ENCODE peak calls at places on chromosomes 12 and 14, in four cellular contexts. One of them, this sample, is unnamed.

GRCh38 chr12:57528831-57529555 is 6.4 kb downstream of the MBD6 start:
- DNase-seq in astrocyte: no peak
- DNase-seq in SK-N-SH: no peak
- DNase-seq in GM23248: no peak
- DNase-seq in this sample: no peak

GRCh38 chr14:39219075-39219499 is 14.6 kb upstream of the MIA2 start:
- DNase-seq in astrocyte: peak; percentile 66
- DNase-seq in SK-N-SH: no peak
- DNase-seq in GM23248: peak; percentile 54
- DNase-seq in this sample: no peak

GRCh38 chr12:79844693-79845092 is 90.2 kb downstream of the PPP1R12A start:
- DNase-seq in SK-N-SH: no peak
- DNase-seq in GM23248: peak; percentile 68
- DNase-seq in astrocyte: peak; percentile 93
- DNase-seq in this sample: no peak

GRCh38 chr14:94342334-94342934 is 19.3 kb upstream of the SERPINA6 start:
- DNase-seq in astrocyte: peak; percentile 100
- DNase-seq in SK-N-SH: peak; percentile 19
- DNase-seq in GM23248: peak; percentile 100
- DNase-seq in this sample: peak; percentile 89

GRCh38 chr12:57135939-57136338 is 7.7 kb downstream of the LRP1 start:
- DNase-seq in SK-N-SH: peak; percentile 78
- DNase-seq in GM23248: peak; percentile 77
- DNase-seq in astrocyte: no peak
- DNase-seq in this sample: peak; percentile 94

GRCh38 chr14:99273724-99274345 is 1.8 kb upstream of the BCL11B start:
- DNase-seq in GM23248: peak; percentile 15
- DNase-seq in SK-N-SH: no peak
- DNase-seq in astrocyte: no peak
- DNase-seq in this sample: no peak

GRCh38 chr12:88662093-88662492 is 81.8 kb upstream of the KITLG start:
- DNase-seq in GM23248: no peak
- DNase-seq in astrocyte: no peak
- DNase-seq in SK-N-SH: no peak
- DNase-seq in this sample: no peak

GRCh38 chr12:57519758-57520007 is 631 bp downstream of the DDIT3 start:
- DNase-seq in SK-N-SH: no peak
- DNase-seq in GM23248: no peak
- DNase-seq in astrocyte: no peak
- DNase-seq in this sample: no peak

GRCh38 chr12:131063427-131063826 is 109.7 kb downstream of the ADGRD1 start:
- DNase-seq in SK-N-SH: no peak
- DNase-seq in astrocyte: no peak
- DNase-seq in GM23248: no peak
- DNase-seq in this sample: no peak

GRCh38 chr14:103480595-103480994 is 42.0 kb downstream of the CKB start:
- DNase-seq in SK-N-SH: no peak
- DNase-seq in GM23248: no peak
- DNase-seq in astrocyte: no peak
- DNase-seq in this sample: no peak

GRCh38 chr12:128783129-128783574 is 40.6 kb downstream of the SLC15A4 start:
- DNase-seq in GM23248: peak; percentile 52
- DNase-seq in astrocyte: peak; percentile 14
- DNase-seq in SK-N-SH: no peak
- DNase-seq in this sample: no peak

GRCh38 chr14:78022059-78022458 is 148.1 kb upstream of the NRXN3 start:
- DNase-seq in GM23248: peak; percentile 78
- DNase-seq in astrocyte: peak; percentile 32
- DNase-seq in SK-N-SH: peak; percentile 67
- DNase-seq in this sample: no peak

GRCh38 chr14:54440454-54440853 is 720 bp downstream of the CNIH1 start:
- DNase-seq in SK-N-SH: no peak
- DNase-seq in GM23248: peak; percentile 39
- DNase-seq in astrocyte: no peak
- DNase-seq in this sample: no peak

GRCh38 chr14:74920281-74920680 is 2.8 kb downstream of the RPS6KL1 start:
- DNase-seq in GM23248: no peak
- DNase-seq in astrocyte: no peak
- DNase-seq in SK-N-SH: no peak
- DNase-seq in this sample: no peak

GRCh38 chr14:70052990-70053389 is 135.8 kb downstream of the SLC8A3 start:
- DNase-seq in SK-N-SH: no peak
- DNase-seq in astrocyte: no peak
- DNase-seq in GM23248: peak; percentile 56
- DNase-seq in this sample: no peak

GRCh38 chr14:58059121-58059520 is 92.9 kb downstream of the ARMH4 start:
- DNase-seq in SK-N-SH: no peak
- DNase-seq in GM23248: no peak
- DNase-seq in astrocyte: no peak
- DNase-seq in this sample: no peak

GRCh38 chr14:23028800-23029199 is 5.9 kb downstream of the PSMB5 start:
- DNase-seq in astrocyte: peak; percentile 36
- DNase-seq in SK-N-SH: no peak
- DNase-seq in GM23248: peak; percentile 39
- DNase-seq in this sample: no peak

GRCh38 chr12:124592481-124593160 is 25.2 kb upstream of the NCOR2 start:
- DNase-seq in GM23248: no peak
- DNase-seq in astrocyte: no peak
- DNase-seq in SK-N-SH: no peak
- DNase-seq in this sample: no peak

GRCh38 chr14:67583711-67584644 is 16.1 kb downstream of the PIGH start:
- DNase-seq in GM23248: peak; percentile 58
- DNase-seq in astrocyte: peak; percentile 20
- DNase-seq in SK-N-SH: peak; percentile 80
- DNase-seq in this sample: no peak

GRCh38 chr12:84069079-84069661 is 843.4 kb downstream of the SLC6A15 start:
- DNase-seq in GM23248: peak; percentile 30
- DNase-seq in astrocyte: no peak
- DNase-seq in SK-N-SH: peak; percentile 36
- DNase-seq in this sample: no peak

GRCh38 chr12:9349888-9350885 is 142.0 kb upstream of the PZP start:
- DNase-seq in GM23248: peak; percentile 48
- DNase-seq in astrocyte: peak; percentile 23
- DNase-seq in SK-N-SH: no peak
- DNase-seq in this sample: no peak

GRCh38 chr14:63205850-63206249 is 1.6 kb downstream of the RHOJ start:
- DNase-seq in GM23248: peak; percentile 14
- DNase-seq in SK-N-SH: no peak
- DNase-seq in astrocyte: peak; percentile 52
- DNase-seq in this sample: no peak

GRCh38 chr14:45068396-45068795 is 15.5 kb upstream of the PRPF39 start:
- DNase-seq in GM23248: no peak
- DNase-seq in astrocyte: peak; percentile 8
- DNase-seq in SK-N-SH: no peak
- DNase-seq in this sample: no peak

GRCh38 chr14:89870335-89870734 is 84.2 kb downstream of the EFCAB11 start:
- DNase-seq in astrocyte: peak; percentile 31
- DNase-seq in GM23248: no peak
- DNase-seq in SK-N-SH: no peak
- DNase-seq in this sample: no peak

GRCh38 chr14:29339491-29339890 is 572.9 kb downstream of the FOXG1 start:
- DNase-seq in GM23248: peak; percentile 36
- DNase-seq in astrocyte: peak; percentile 32
- DNase-seq in SK-N-SH: no peak
- DNase-seq in this sample: no peak

GRCh38 chr14:39097159-39097558 is 5.9 kb downstream of the SEC23A start:
- DNase-seq in SK-N-SH: no peak
- DNase-seq in GM23248: peak; percentile 70
- DNase-seq in astrocyte: peak; percentile 85
- DNase-seq in this sample: no peak

GRCh38 chr12:12336049-12336411 is 14.0 kb downstream of the MANSC1 start:
- DNase-seq in astrocyte: peak; percentile 78
- DNase-seq in GM23248: no peak
- DNase-seq in SK-N-SH: no peak
- DNase-seq in this sample: no peak

GRCh38 chr12:34214011-34214410 is 191.7 kb downstream of the ALG10 start:
- DNase-seq in SK-N-SH: no peak
- DNase-seq in GM23248: no peak
- DNase-seq in astrocyte: no peak
- DNase-seq in this sample: no peak

GRCh38 chr14:102055181-102055901 is 31.5 kb downstream of the HSP90AA1 start:
- DNase-seq in astrocyte: peak; percentile 86
- DNase-seq in SK-N-SH: no peak
- DNase-seq in GM23248: peak; percentile 80
- DNase-seq in this sample: peak; percentile 29

GRCh38 chr12:69534389-69534822 is 50.9 kb upstream of the CCT2 start:
- DNase-seq in SK-N-SH: no peak
- DNase-seq in astrocyte: peak; percentile 100
- DNase-seq in GM23248: peak; percentile 99
- DNase-seq in this sample: no peak

GRCh38 chr12:4781212-4781611 is 61.0 kb downstream of the GALNT8 start:
- DNase-seq in SK-N-SH: no peak
- DNase-seq in GM23248: no peak
- DNase-seq in astrocyte: no peak
- DNase-seq in this sample: no peak

GRCh38 chr12:119704065-119704747 is 36.3 kb downstream of the PRKAB1 start:
- DNase-seq in SK-N-SH: no peak
- DNase-seq in astrocyte: peak; percentile 18
- DNase-seq in GM23248: peak; percentile 66
- DNase-seq in this sample: peak; percentile 37

GRCh38 chr12:107649615-107650014 is 36.0 kb upstream of the PWP1 start:
- DNase-seq in GM23248: no peak
- DNase-seq in astrocyte: no peak
- DNase-seq in SK-N-SH: no peak
- DNase-seq in this sample: no peak

GRCh38 chr14:98623806-98624430 is 648.1 kb downstream of the BCL11B start:
- DNase-seq in astrocyte: peak; percentile 5
- DNase-seq in GM23248: no peak
- DNase-seq in SK-N-SH: no peak
- DNase-seq in this sample: no peak

GRCh38 chr12:68075416-68075815 is 84.1 kb downstream of the IFNG start:
- DNase-seq in GM23248: no peak
- DNase-seq in astrocyte: no peak
- DNase-seq in SK-N-SH: no peak
- DNase-seq in this sample: no peak

GRCh38 chr12:68081561-68081960 is 78.0 kb downstream of the IFNG start:
- DNase-seq in SK-N-SH: no peak
- DNase-seq in GM23248: no peak
- DNase-seq in astrocyte: no peak
- DNase-seq in this sample: no peak

GRCh38 chr12:68086019-68086603 is 73.4 kb downstream of the IFNG start:
- DNase-seq in GM23248: no peak
- DNase-seq in astrocyte: no peak
- DNase-seq in SK-N-SH: no peak
- DNase-seq in this sample: no peak

GRCh38 chr12:68078737-68079136 is 80.8 kb downstream of the IFNG start:
- DNase-seq in GM23248: no peak
- DNase-seq in astrocyte: no peak
- DNase-seq in SK-N-SH: no peak
- DNase-seq in this sample: no peak

GRCh38 chr12:68080577-68080976 is 79.0 kb downstream of the IFNG start:
- DNase-seq in GM23248: no peak
- DNase-seq in SK-N-SH: no peak
- DNase-seq in astrocyte: no peak
- DNase-seq in this sample: no peak
- H3K4me3 ChIP-seq in GM23248: no peak overlapping the region
- H3K4me3 ChIP-seq in SK-N-SH: no peak overlapping the region
- H3K4me3 ChIP-seq in astrocyte: no peak overlapping the region
- H3K4me3 ChIP-seq in this sample: no peak overlapping the region

GRCh38 chr12:132176920-132177551 is 32.8 kb downstream of the NOC4L start:
- DNase-seq in astrocyte: no peak
- DNase-seq in GM23248: no peak
- DNase-seq in SK-N-SH: no peak
- DNase-seq in this sample: peak; percentile 18

GRCh38 chr12:132174703-132175490 is 30.6 kb downstream of the NOC4L start:
- DNase-seq in GM23248: no peak
- DNase-seq in astrocyte: no peak
- DNase-seq in SK-N-SH: no peak
- DNase-seq in this sample: peak; percentile 54

GRCh38 chr12:132176358-132176919 is 32.2 kb downstream of the NOC4L start:
- DNase-seq in astrocyte: no peak
- DNase-seq in GM23248: no peak
- DNase-seq in SK-N-SH: no peak
- DNase-seq in this sample: peak; percentile 46

GRCh38 chr12:132174015-132174660 is 29.9 kb downstream of the NOC4L start:
- DNase-seq in SK-N-SH: no peak
- DNase-seq in astrocyte: no peak
- DNase-seq in GM23248: no peak
- DNase-seq in this sample: peak; percentile 48

GRCh38 chr12:132175496-132176357 is 31.5 kb downstream of the NOC4L start:
- DNase-seq in SK-N-SH: no peak
- DNase-seq in astrocyte: no peak
- DNase-seq in GM23248: no peak
- DNase-seq in this sample: peak; percentile 32
- H3K27me3 ChIP-seq in SK-N-SH: peaks cover 96% of the 10 kb centered on the region
- H3K27me3 ChIP-seq in astrocyte: peaks cover 23% of the 10 kb centered on the region
- H3K27me3 ChIP-seq in GM23248: peaks cover 23% of the 10 kb centered on the region
- H3K27me3 ChIP-seq in this sample: no peaks in the 10 kb centered on the region

GRCh38 chr12:110579889-110580253 is 3.2 kb downstream of the PPTC7 start:
- DNase-seq in GM23248: no peak
- DNase-seq in astrocyte: no peak
- DNase-seq in SK-N-SH: no peak
- DNase-seq in this sample: no peak
- H3K4me3 ChIP-seq in GM23248: no peak overlapping the region
- H3K4me3 ChIP-seq in astrocyte: no peak overlapping the region
- H3K4me3 ChIP-seq in SK-N-SH: no peak overlapping the region
- H3K4me3 ChIP-seq in this sample: no peak overlapping the region

DNA sequence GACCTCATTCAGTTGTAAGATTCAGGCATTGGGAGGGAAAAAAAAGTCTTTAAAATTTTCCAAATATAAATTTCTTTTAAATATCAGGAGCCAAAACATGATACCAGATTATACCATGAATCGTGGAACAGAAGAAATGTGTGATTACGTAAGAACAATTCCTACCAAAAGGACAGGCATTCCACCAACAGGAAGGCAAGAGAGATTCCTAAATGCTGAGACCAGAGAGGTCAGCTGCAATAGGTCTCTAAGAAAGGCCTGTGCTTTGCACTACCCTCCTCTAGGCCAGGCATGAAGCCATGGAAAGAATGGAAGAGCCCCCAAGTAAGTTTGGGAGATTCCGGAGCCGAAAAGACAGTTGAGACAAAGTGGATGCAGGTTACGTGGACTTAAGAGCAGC is 83.7 kb downstream of the PTGER2 start:
- DNase-seq in SK-N-SH: no peak
- DNase-seq in GM23248: no peak
- DNase-seq in astrocyte: no peak
- DNase-seq in this sample: no peak
- H3K27me3 ChIP-seq in SK-N-SH: no peaks in the 10 kb centered on the region
- H3K27me3 ChIP-seq in GM23248: no peaks in the 10 kb centered on the region
- H3K27me3 ChIP-seq in astrocyte: no peaks in the 10 kb centered on the region
- H3K27me3 ChIP-seq in this sample: no peaks in the 10 kb centered on the region

GRCh38 chr12:53053223-53054111 is 3.6 kb downstream of the TNS2 start:
- DNase-seq in astrocyte: no peak
- DNase-seq in SK-N-SH: no peak
- DNase-seq in GM23248: peak; percentile 63
- DNase-seq in this sample: peak; percentile 83

GRCh38 chr12:53051881-53052412 is 2.1 kb downstream of the TNS2 start:
- DNase-seq in GM23248: no peak
- DNase-seq in SK-N-SH: no peak
- DNase-seq in astrocyte: no peak
- DNase-seq in this sample: peak; percentile 59

GRCh38 chr12:53051058-53051880 is 1.4 kb downstream of the TNS2 start:
- DNase-seq in SK-N-SH: no peak
- DNase-seq in astrocyte: no peak
- DNase-seq in GM23248: peak; percentile 91
- DNase-seq in this sample: peak; percentile 91

GRCh38 chr12:53054112-53054878 is 4.4 kb downstream of the TNS2 start:
- DNase-seq in GM23248: peak; percentile 93
- DNase-seq in astrocyte: peak; percentile 76
- DNase-seq in SK-N-SH: peak; percentile 97
- DNase-seq in this sample: peak; percentile 97

GRCh38 chr12:53052419-53053222 is 2.8 kb downstream of the TNS2 start:
- DNase-seq in astrocyte: peak; percentile 63
- DNase-seq in GM23248: peak; percentile 90
- DNase-seq in SK-N-SH: no peak
- DNase-seq in this sample: peak; percentile 98
- H3K4me3 ChIP-seq in astrocyte: peak overlapping the region; percentile 31
- H3K4me3 ChIP-seq in GM23248: peak overlapping the region; percentile 87
- H3K4me3 ChIP-seq in SK-N-SH: peak overlapping the region; percentile 13
- H3K4me3 ChIP-seq in this sample: peak overlapping the region; percentile 72